ENCODE peak calls at places on chromosomes 11 and 22, in six cellular contexts. T is psoas muscle; N is CD4-positive, alpha-beta T cell; L is H9; C is heart left ventricle; U is neuronal stem cell. V is an unnamed sample.
A peak's percentile ranks its signal among the peaks of the same experiment; 100 is the strongest.

GRCh38 chr22:31556627-31557203 is 60.4 kb downstream of the SFI1 start:
- DNase-seq in T (no peak), N (no peak), L (no peak), C (no peak), U (peak; percentile 9), V (no peak)

GRCh38 chr22:19448076-19448607 is 631 bp upstream of the C22orf39 start:
- DNase-seq in T (no peak), N (no peak), L (peak; percentile 47), C (no peak), U (no peak), V (no peak)

GRCh38 chr11:69058501-69059270 is 10.0 kb downstream of the TPCN2 start:
- DNase-seq in T (no peak), N (no peak), L (no peak), C (peak; percentile 44), U (no peak), V (no peak)

GRCh38 chr11:24828938-24829337 is 332.1 kb downstream of the LUZP2 start:
- DNase-seq in T (no peak), N (no peak), L (no peak), C (no peak), U (no peak), V (no peak)

GRCh38 chr22:30192427-30192826 is 54.1 kb downstream of the LIF start:
- DNase-seq in T (no peak), N (no peak), L (no peak), C (no peak), U (no peak), V (no peak)

GRCh38 chr11:124837491-124837856 is 27.8 kb upstream of the ROBO3 start:
- DNase-seq in T (no peak), N (no peak), L (peak; percentile 46), C (no peak), U (no peak), V (no peak)

GRCh38 chr22:31085493-31085824 is 4.3 kb downstream of the SMTN start:
- DNase-seq in T (peak; percentile 27), N (no peak), L (no peak), C (peak; percentile 75), U (no peak), V (no peak)

GRCh38 chr11:78573271-78574035 is 1.2 kb downstream of the NARS2 start:
- DNase-seq in T (no peak), N (no peak), L (no peak), C (no peak), U (peak; percentile 20), V (no peak)

GRCh38 chr11:41175304-41175972 is 284.0 kb downstream of the LRRC4C start:
- DNase-seq in T (no peak), N (no peak), L (no peak), C (no peak), U (no peak), V (no peak)

GRCh38 chr22:11627798-11628650 is 3900.0 kb upstream of the OR11H1 start:
- DNase-seq in T (no peak), N (no peak), L (no peak), C (no peak), U (no peak), V (no peak)
- H3K9me3 ChIP-seq in T (peaks cover 2% of the 10 kb centered on the region), N (peaks cover 31% of the 10 kb centered on the region), L (peaks cover 73% of the 10 kb centered on the region), C (peaks cover 61% of the 10 kb centered on the region), U (no peaks in the 10 kb centered on the region), V (no peaks in the 10 kb centered on the region)

GRCh38 chr11:37509471-37509870 is 911.4 kb upstream of the RAG2 start:
- DNase-seq in T (no peak), N (no peak), L (no peak), C (no peak), U (no peak), V (no peak)

GRCh38 chr11:37506516-37506915 is 908.5 kb upstream of the RAG2 start:
- DNase-seq in T (no peak), N (no peak), L (no peak), C (no peak), U (no peak), V (no peak)

GRCh38 chr11:37511425-37511933 is 913.4 kb upstream of the RAG2 start:
- DNase-seq in T (no peak), N (no peak), L (no peak), C (no peak), U (no peak), V (no peak)

DNA sequence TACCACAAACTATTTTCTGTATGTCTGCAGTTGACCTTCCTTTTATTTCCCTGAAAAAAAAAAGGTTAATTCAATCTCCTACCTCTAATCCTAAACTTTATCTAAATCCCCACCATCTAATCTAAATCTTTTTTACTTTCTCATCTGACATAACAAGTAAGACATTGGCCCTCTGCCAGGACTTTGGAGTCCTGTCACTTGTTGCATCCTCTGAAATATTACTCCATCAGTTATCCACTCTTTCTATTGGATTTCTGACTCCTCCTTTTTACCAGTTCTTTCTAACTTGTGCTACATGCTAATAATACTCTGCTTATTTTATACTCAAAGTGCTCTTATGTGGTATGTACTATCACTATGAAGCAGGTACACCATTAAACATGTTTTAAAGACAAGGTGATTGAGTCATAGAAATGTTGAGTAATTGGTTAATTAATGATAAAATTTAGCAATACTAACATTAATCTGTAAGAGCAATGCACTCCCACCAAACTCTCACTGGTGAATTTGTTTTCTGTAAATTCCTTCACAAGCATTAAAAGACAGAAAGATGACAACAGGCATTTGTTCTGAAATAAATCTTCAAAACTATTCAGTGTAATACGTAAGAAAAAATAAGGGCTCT is 914.2 kb upstream of the RAG2 start:
- DNase-seq in T (no peak), N (no peak), L (no peak), C (no peak), U (no peak), V (no peak)
- H3K9me3 ChIP-seq in T (no peaks in the 10 kb centered on the region), N (no peaks in the 10 kb centered on the region), L (no peaks in the 10 kb centered on the region), C (peaks cover 22% of the 10 kb centered on the region), U (no peaks in the 10 kb centered on the region), V (no peaks in the 10 kb centered on the region)

GRCh38 chr22:49232319-49233067 is 595.2 kb downstream of the BRD1 start:
- DNase-seq in T (no peak), N (no peak), L (peak; percentile 21), C (no peak), U (peak; percentile 26), V (no peak)
- H3K9me3 ChIP-seq in T (no peaks in the 10 kb centered on the region), N (no peaks in the 10 kb centered on the region), L (no peaks in the 10 kb centered on the region), C (no peaks in the 10 kb centered on the region), U (no peaks in the 10 kb centered on the region), V (no peaks in the 10 kb centered on the region)

DNA sequence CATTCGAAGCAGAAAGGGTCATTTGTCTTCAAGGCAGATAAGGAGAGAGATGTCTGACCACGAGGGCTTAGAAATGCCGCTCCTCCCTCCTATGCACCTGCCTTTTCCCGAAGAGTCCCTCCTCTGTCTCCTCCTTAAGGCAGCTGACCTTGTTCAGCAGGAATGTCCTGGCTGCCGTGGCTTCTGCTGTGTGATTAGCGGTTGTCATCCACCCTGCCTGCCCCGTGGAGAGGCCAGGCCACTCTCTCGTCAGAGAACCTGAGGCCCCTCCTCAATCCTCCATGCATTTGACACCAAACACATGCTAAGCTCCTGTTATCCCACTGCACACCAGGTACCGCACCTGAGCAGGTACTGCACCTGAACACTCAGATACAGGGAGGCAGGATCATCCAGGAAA is 834.6 kb downstream of the TBC1D22A start:
- DNase-seq in T (no peak), N (no peak), L (no peak), C (no peak), U (no peak), V (no peak)
- H3K9me3 ChIP-seq in T (no peaks in the 10 kb centered on the region), N (no peaks in the 10 kb centered on the region), L (peaks cover 49% of the 10 kb centered on the region), C (no peaks in the 10 kb centered on the region), U (no peaks in the 10 kb centered on the region), V (no peaks in the 10 kb centered on the region)

DNA sequence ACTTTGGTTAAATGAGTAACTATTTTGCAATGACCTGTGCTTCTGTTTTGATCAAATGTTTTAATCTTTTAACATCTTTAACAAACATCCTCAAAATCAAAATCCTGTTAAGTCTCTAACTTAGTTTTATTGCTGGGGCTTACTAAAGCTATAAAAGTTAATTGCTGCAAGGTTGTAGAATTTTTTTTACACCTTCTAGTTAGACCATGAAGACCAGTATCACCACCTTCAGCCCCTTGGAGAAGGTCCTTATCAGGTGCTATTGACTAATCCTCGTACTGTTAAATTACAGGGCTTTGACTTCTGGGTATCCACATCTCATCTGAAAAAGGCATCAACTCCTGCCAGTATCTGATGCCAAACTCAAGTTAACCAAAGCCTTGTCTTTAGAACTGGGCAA is 12.3 kb upstream of the CABP2 start:
- DNase-seq in T (no peak), N (no peak), L (no peak), C (no peak), U (no peak), V (no peak)
- H3K9me3 ChIP-seq in T (no peaks in the 10 kb centered on the region), N (peaks cover 8% of the 10 kb centered on the region), L (peaks cover 13% of the 10 kb centered on the region), C (peaks cover 15% of the 10 kb centered on the region), U (peaks cover 19% of the 10 kb centered on the region), V (no peaks in the 10 kb centered on the region)

GRCh38 chr22:48849963-48850657 is 977.6 kb downstream of the BRD1 start:
- DNase-seq in T (no peak), N (no peak), L (no peak), C (no peak), U (no peak), V (no peak)
- H3K9me3 ChIP-seq in T (no peaks in the 10 kb centered on the region), N (no peaks in the 10 kb centered on the region), L (no peaks in the 10 kb centered on the region), C (no peaks in the 10 kb centered on the region), U (no peaks in the 10 kb centered on the region), V (no peaks in the 10 kb centered on the region)

DNA sequence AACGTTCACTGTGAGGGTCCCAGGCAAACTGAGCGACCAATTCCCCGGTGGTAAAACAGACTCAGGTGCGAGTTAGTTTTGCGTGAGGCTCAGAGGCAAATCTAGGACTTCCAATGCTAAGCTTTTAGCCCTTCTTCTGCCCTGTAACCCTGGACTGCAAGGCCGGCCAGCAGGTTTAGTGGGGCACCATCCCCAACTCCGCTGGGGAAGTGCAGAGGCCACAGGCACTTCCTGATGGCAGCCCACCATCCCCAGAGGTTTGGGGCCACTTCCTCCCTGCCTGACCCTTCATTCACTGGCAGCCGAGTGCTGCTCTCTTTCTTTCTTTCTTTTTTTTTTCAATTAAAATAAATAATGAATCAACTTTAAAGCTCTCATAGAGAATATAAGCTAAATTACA is 124.6 kb upstream of the B3GAT1 start:
- DNase-seq in T (no peak), N (no peak), L (no peak), C (no peak), U (no peak), V (no peak)
- H3K9me3 ChIP-seq in T (no peaks in the 10 kb centered on the region), N (no peaks in the 10 kb centered on the region), L (no peaks in the 10 kb centered on the region), C (peaks cover 6% of the 10 kb centered on the region), U (no peaks in the 10 kb centered on the region), V (no peaks in the 10 kb centered on the region)

DNA sequence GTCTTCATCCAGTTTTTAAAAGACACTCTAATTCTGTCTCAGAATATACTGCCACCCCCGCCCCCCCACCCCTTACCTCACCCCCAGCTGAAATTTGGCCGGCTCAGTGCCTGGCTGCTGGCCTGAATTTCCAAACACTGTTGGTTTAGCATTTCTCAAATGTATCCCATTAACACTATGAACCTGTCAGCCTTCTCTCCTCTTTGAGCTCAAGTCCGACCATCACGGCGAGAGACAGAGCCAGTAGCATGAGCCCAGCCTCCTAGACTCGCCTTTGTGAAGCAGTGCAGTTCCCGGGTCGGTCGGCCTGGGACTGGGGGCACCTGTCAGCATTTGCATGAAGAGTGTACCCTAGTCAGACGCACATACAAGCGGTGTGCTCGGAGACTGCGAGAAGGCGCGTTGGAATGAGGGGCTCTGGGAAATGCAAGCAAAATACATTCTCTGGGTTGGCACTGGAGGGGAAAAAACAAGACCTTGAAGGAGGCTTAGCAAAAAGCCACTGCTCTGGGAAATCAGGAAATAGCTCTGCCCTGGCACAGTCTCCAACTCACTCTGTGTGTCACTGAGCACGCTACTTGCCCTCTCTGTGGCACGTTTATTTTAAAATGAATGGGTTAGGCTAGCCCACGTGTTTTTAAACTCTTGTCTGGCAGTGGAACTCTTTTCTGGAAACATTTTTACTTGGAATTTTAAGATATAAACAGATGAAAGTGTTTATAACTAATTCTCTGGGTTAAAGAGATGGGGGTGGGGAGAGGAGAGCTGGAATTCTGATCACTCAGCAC is 108.2 kb downstream of the TIMP3 start:
- DNase-seq in T (no peak), N (no peak), L (no peak), C (no peak), U (no peak), V (no peak)
- H3K9me3 ChIP-seq in T (no peaks in the 10 kb centered on the region), N (no peaks in the 10 kb centered on the region), L (no peaks in the 10 kb centered on the region), C (no peaks in the 10 kb centered on the region), U (no peaks in the 10 kb centered on the region), V (no peaks in the 10 kb centered on the region)

V was measured in T-helper 17 cell.